ENCODE peak calls at places on chromosomes 4 and X, in seven cellular contexts. B is H1, T is GM12878, X is K562, Y is SK-N-SH, F is HepG2, Z is HCT116. R is an unnamed sample.

GRCh38 chr4:101356928-101357327 is 9.6 kb upstream of the PPP3CA start:
- DNase-seq in X (no peak), Z (peak; percentile 73), B (no peak), Y (peak; percentile 8), F (peak; percentile 67), T (no peak), R (no peak)

GRCh38 chr4:169229571-169230028 is 41.2 kb downstream of the SH3RF1 start:
- DNase-seq in F (no peak), B (no peak), T (no peak), X (no peak), Y (no peak), Z (peak; percentile 94), R (no peak)

GRCh38 chrX:129786210-129786651 is 6.5 kb downstream of the SASH3 start:
- DNase-seq in Z (no peak), Y (no peak), F (no peak), X (peak; percentile 50), T (peak; percentile 77), B (no peak), R (no peak)

GRCh38 chr4:8030121-8030781 is 90.6 kb upstream of the AFAP1 start:
- DNase-seq in F (no peak), Y (no peak), T (no peak), X (no peak), B (no peak), Z (no peak), R (no peak)

GRCh38 chr4:20249333-20249732 is 2.4 kb upstream of the SLIT2 start:
- DNase-seq in T (no peak), Y (peak; percentile 51), X (no peak), B (no peak), F (no peak), Z (peak; percentile 12), R (no peak)

GRCh38 chrX:49066690-49067089 is 7.1 kb downstream of the PRAF2 start:
- DNase-seq in F (no peak), Z (no peak), B (no peak), Y (no peak), X (no peak), T (no peak), R (no peak)

GRCh38 chrX:153600032-153600373 is 1.1 kb upstream of the CCNQ start:
- DNase-seq in X (no peak), T (no peak), Z (no peak), F (no peak), Y (no peak), B (no peak), R (no peak)

GRCh38 chr4:187436251-187436650 is 559.3 kb upstream of the ZFP42 start:
- DNase-seq in F (no peak), T (no peak), X (no peak), Z (no peak), B (no peak), Y (no peak), R (no peak)

GRCh38 chr4:25424539-25425228 is 47.6 kb downstream of the ANAPC4 start:
- DNase-seq in X (no peak), T (no peak), F (no peak), B (no peak), Y (no peak), Z (no peak), R (no peak)

GRCh38 chrX:153768311-153769157 is 4.5 kb downstream of the PLXNB3 start:
- DNase-seq in Y (peak; percentile 44), T (no peak), F (no peak), X (no peak), Z (no peak), B (no peak), R (no peak)

GRCh38 chrX:33726281-33727160 is 405.6 kb downstream of the FAM47A start:
- DNase-seq in F (no peak), B (no peak), X (no peak), Z (no peak), Y (no peak), T (no peak), R (no peak)

GRCh38 chr4:148430847-148431246 is 11.4 kb downstream of the NR3C2 start:
- DNase-seq in B (no peak), Z (no peak), F (no peak), Y (no peak), T (no peak), X (no peak), R (no peak)

GRCh38 chr4:25215506-25215905 is 18.3 kb upstream of the PI4K2B start:
- DNase-seq in T (no peak), X (no peak), F (no peak), B (no peak), Z (no peak), Y (no peak), R (peak; percentile 57)

GRCh38 chrX:40096395-40097091 is 1.2 kb downstream of the BCOR start:
- DNase-seq in Y (peak; percentile 64), X (no peak), Z (no peak), F (no peak), T (no peak), B (no peak), R (no peak)

GRCh38 chr4:69214716-69215115 is at the start of gene UGT2B11:
- DNase-seq in Y (no peak), F (no peak), X (no peak), T (no peak), B (no peak), Z (no peak), R (no peak)

GRCh38 chrX:68462653-68463052 is 29.4 kb upstream of the OPHN1 start:
- DNase-seq in F (no peak), Z (peak; percentile 7), X (peak; percentile 10), B (peak; percentile 0), Y (no peak), T (no peak), R (peak; percentile 23)

GRCh38 chrX:24858004-24858746 is 157.6 kb downstream of the ARX start:
- DNase-seq in T (no peak), Y (no peak), Z (no peak), B (no peak), X (no peak), F (no peak), R (no peak)

GRCh38 chrX:63889001-63889400 is 104.0 kb upstream of the ARHGEF9 start:
- DNase-seq in F (no peak), Z (no peak), X (no peak), Y (no peak), B (no peak), T (no peak), R (no peak)

GRCh38 chr4:176377705-176378302 is 58.0 kb downstream of the SPCS3 start:
- DNase-seq in T (no peak), Y (peak; percentile 5), Z (peak; percentile 27), F (no peak), X (no peak), B (no peak), R (no peak)

GRCh38 chr4:159283697-159284492 is 181.0 kb downstream of the RAPGEF2 start:
- DNase-seq in X (no peak), Z (no peak), Y (no peak), B (peak; percentile 50), T (no peak), F (no peak), R (peak; percentile 46)

GRCh38 chrX:103780701-103781402 is 4.2 kb downstream of the PLP1 start:
- DNase-seq in F (no peak), Y (no peak), T (no peak), X (no peak), Z (no peak), B (no peak), R (no peak)
- H3K4me1 ChIP-seq in F (no peaks in the 10 kb centered on the region), Y (peaks cover 12% of the 10 kb centered on the region), T (no peaks in the 10 kb centered on the region), X (no peaks in the 10 kb centered on the region), Z (no peaks in the 10 kb centered on the region), B (no peaks in the 10 kb centered on the region), R (no peaks in the 10 kb centered on the region)

GRCh38 chrX:97850911-97851310 is 967.2 kb downstream of the RPA4 start:
- DNase-seq in Y (no peak), Z (no peak), B (no peak), T (no peak), X (no peak), F (no peak), R (no peak)
- TF ChIP-seq YY1 in Y (no peak), Z (no peak), B (no peak), T (no peak), X (no peak), F (no peak), R (no peak)

DNA sequence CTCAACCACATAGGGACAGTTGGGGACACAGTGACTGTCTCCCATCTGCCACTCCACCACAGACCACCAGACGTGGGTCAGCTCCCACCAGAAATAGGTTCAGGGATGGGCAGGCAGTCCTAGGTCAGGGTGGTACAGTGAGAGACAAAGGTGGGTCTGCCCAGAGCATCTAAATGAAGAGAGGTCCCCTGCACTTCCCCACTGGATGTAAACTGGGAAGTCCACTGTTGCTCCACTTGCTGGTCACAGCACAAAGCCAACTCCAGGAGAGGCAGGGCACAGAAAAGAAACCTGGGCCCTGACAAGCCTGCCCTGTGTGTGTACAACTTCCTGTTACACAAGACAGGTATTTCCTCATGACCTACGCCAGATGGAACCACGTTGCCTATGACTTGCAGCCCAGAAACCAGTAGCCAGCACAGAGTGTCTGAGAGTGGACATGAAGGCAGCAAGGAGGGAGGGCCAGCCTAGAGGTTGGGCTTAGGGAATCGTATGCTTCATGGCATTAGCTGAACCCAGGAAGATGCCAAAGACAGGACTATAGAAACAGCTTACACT is 161.8 kb downstream of the SH3KBP1 start:
- DNase-seq in X (no peak), Y (no peak), F (no peak), B (no peak), T (no peak), Z (no peak), R (no peak)
- H3K4me1 ChIP-seq in X (no peaks in the 10 kb centered on the region), Y (no peaks in the 10 kb centered on the region), F (peaks cover 67% of the 10 kb centered on the region), B (peaks cover 6% of the 10 kb centered on the region), T (peaks cover 2% of the 10 kb centered on the region), Z (no peaks in the 10 kb centered on the region), R (no peaks in the 10 kb centered on the region)

GRCh38 chrX:9757366-9757765 is 8.3 kb downstream of the GPR143 start:
- DNase-seq in Z (no peak), Y (no peak), B (no peak), T (no peak), F (no peak), X (no peak), R (no peak)

GRCh38 chrX:9759340-9759739 is 6.3 kb downstream of the GPR143 start:
- DNase-seq in X (no peak), T (no peak), F (no peak), B (no peak), Y (no peak), Z (peak; percentile 26), R (no peak)

DNA sequence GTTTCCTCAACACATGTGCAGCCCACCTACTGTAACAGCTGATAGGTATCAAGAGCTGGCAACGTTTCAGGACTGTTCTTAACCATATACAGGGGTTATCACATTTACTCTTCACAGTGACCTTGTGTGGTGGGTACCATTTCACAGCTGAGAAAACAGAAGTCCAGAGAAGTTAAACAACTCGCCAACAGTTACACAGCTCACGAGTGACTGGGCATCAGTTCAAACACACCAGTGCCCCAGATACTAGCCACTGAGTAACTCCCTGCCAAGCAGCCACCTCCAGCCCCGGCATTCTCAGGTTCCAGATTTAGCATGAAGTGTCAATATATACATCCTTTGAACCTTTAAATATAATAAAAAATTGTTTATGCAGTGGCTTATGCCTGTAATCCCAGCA is 7.4 kb downstream of the GPR143 start:
- DNase-seq in T (no peak), B (no peak), Z (no peak), F (no peak), Y (no peak), X (no peak), R (no peak)
- TF ChIP-seq YY1 in T (no peak), B (no peak), Z (no peak), F (no peak), Y (no peak), X (no peak), R (no peak)

GRCh38 chrX:16946971-16947562 is 609 bp downstream of the REPS2 start:
- DNase-seq in X (peak; percentile 10), Z (no peak), T (no peak), F (no peak), B (no peak), Y (no peak), R (no peak)
- H3K4me1 ChIP-seq in X (peaks cover 12% of the 10 kb centered on the region), Z (no peaks in the 10 kb centered on the region), T (no peaks in the 10 kb centered on the region), F (peaks cover 5% of the 10 kb centered on the region), B (no peaks in the 10 kb centered on the region), Y (peaks cover 2% of the 10 kb centered on the region), R (no peaks in the 10 kb centered on the region)

GRCh38 chr4:22762548-22762947 is 69.8 kb downstream of the GBA3 start:
- DNase-seq in Y (no peak), F (no peak), X (no peak), B (no peak), Z (no peak), T (no peak), R (no peak)
- TF ChIP-seq YY1 in Y (no peak), F (no peak), X (no peak), B (no peak), Z (no peak), T (no peak), R (no peak)

R was measured in NT2/D1.